ENCODE peak calls at places on chromosomes 3 and 15, in nine cellular contexts. One of them, this sample, is unnamed.

GRCh38 chr3:3739345-3740060 is 59.7 kb upstream of the LRRN1 start:
- DNase-seq in neuronal stem cell: peak
- DNase-seq in kidney: no peak
- DNase-seq in mesendoderm: no peak
- DNase-seq in astrocyte: no peak
- DNase-seq in tibial nerve: no peak
- DNase-seq in CD4-positive, alpha-beta T cell: no peak
- DNase-seq in mesenchymal stem cell: no peak
- DNase-seq in ovary: no peak
- DNase-seq in this sample: no peak

GRCh38 chr3:8554725-8555621 is 53.4 kb downstream of the LMCD1 start:
- DNase-seq in neuronal stem cell: peak
- DNase-seq in astrocyte: peak
- DNase-seq in mesendoderm: peak
- DNase-seq in ovary: peak
- DNase-seq in kidney: peak
- DNase-seq in mesenchymal stem cell: peak
- DNase-seq in tibial nerve: no peak
- DNase-seq in CD4-positive, alpha-beta T cell: no peak
- DNase-seq in this sample: no peak

GRCh38 chr3:61943975-61944374 is 382.6 kb downstream of the PTPRG start:
- DNase-seq in CD4-positive, alpha-beta T cell: no peak
- DNase-seq in ovary: no peak
- DNase-seq in astrocyte: no peak
- DNase-seq in tibial nerve: no peak
- DNase-seq in mesenchymal stem cell: no peak
- DNase-seq in kidney: no peak
- DNase-seq in mesendoderm: no peak
- DNase-seq in neuronal stem cell: no peak
- DNase-seq in this sample: no peak

GRCh38 chr3:36891651-36892268 is 53.1 kb downstream of the TRANK1 start:
- DNase-seq in kidney: no peak
- DNase-seq in CD4-positive, alpha-beta T cell: no peak
- DNase-seq in mesendoderm: peak
- DNase-seq in tibial nerve: no peak
- DNase-seq in astrocyte: no peak
- DNase-seq in mesenchymal stem cell: no peak
- DNase-seq in neuronal stem cell: no peak
- DNase-seq in ovary: no peak
- DNase-seq in this sample: no peak

GRCh38 chr3:157166559-157166958 is 6.6 kb upstream of the CCNL1 start:
- DNase-seq in CD4-positive, alpha-beta T cell: no peak
- DNase-seq in astrocyte: no peak
- DNase-seq in mesendoderm: no peak
- DNase-seq in tibial nerve: no peak
- DNase-seq in neuronal stem cell: no peak
- DNase-seq in kidney: no peak
- DNase-seq in mesenchymal stem cell: no peak
- DNase-seq in ovary: no peak
- DNase-seq in this sample: no peak

GRCh38 chr3:161890147-161890625 is 393.6 kb downstream of the OTOL1 start:
- DNase-seq in CD4-positive, alpha-beta T cell: no peak
- DNase-seq in kidney: no peak
- DNase-seq in mesendoderm: no peak
- DNase-seq in astrocyte: peak
- DNase-seq in ovary: no peak
- DNase-seq in mesenchymal stem cell: peak
- DNase-seq in neuronal stem cell: no peak
- DNase-seq in tibial nerve: peak
- DNase-seq in this sample: no peak

GRCh38 chr15:57061281-57061680 is 142.8 kb downstream of the TCF12 start:
- DNase-seq in astrocyte: no peak
- DNase-seq in kidney: no peak
- DNase-seq in CD4-positive, alpha-beta T cell: no peak
- DNase-seq in mesendoderm: no peak
- DNase-seq in mesenchymal stem cell: no peak
- DNase-seq in ovary: no peak
- DNase-seq in tibial nerve: no peak
- DNase-seq in neuronal stem cell: no peak
- DNase-seq in this sample: no peak

GRCh38 chr3:39315420-39315819 is 14.1 kb upstream of the CCR8 start:
- DNase-seq in mesendoderm: no peak
- DNase-seq in astrocyte: no peak
- DNase-seq in neuronal stem cell: no peak
- DNase-seq in kidney: no peak
- DNase-seq in CD4-positive, alpha-beta T cell: no peak
- DNase-seq in mesenchymal stem cell: no peak
- DNase-seq in tibial nerve: no peak
- DNase-seq in ovary: no peak
- DNase-seq in this sample: no peak

GRCh38 chr15:31049122-31049521 is 52.4 kb downstream of the TRPM1 start:
- DNase-seq in kidney: no peak
- DNase-seq in CD4-positive, alpha-beta T cell: no peak
- DNase-seq in tibial nerve: no peak
- DNase-seq in ovary: no peak
- DNase-seq in neuronal stem cell: no peak
- DNase-seq in mesenchymal stem cell: no peak
- DNase-seq in astrocyte: no peak
- DNase-seq in mesendoderm: no peak
- DNase-seq in this sample: no peak

GRCh38 chr3:11563749-11564148 is 80.0 kb downstream of the VGLL4 start:
- DNase-seq in astrocyte: no peak
- DNase-seq in neuronal stem cell: no peak
- DNase-seq in ovary: no peak
- DNase-seq in tibial nerve: no peak
- DNase-seq in mesenchymal stem cell: no peak
- DNase-seq in kidney: peak
- DNase-seq in mesendoderm: no peak
- DNase-seq in CD4-positive, alpha-beta T cell: no peak
- DNase-seq in this sample: no peak

GRCh38 chr3:101639280-101639963 is 37.5 kb downstream of the ZBTB11 start:
- DNase-seq in kidney: no peak
- DNase-seq in neuronal stem cell: no peak
- DNase-seq in mesendoderm: no peak
- DNase-seq in CD4-positive, alpha-beta T cell: no peak
- DNase-seq in mesenchymal stem cell: no peak
- DNase-seq in ovary: no peak
- DNase-seq in astrocyte: no peak
- DNase-seq in tibial nerve: no peak
- DNase-seq in this sample: no peak

GRCh38 chr15:28125673-28126651 is 26.8 kb upstream of the OCA2 start:
- DNase-seq in tibial nerve: no peak
- DNase-seq in ovary: no peak
- DNase-seq in mesendoderm: peak
- DNase-seq in CD4-positive, alpha-beta T cell: no peak
- DNase-seq in neuronal stem cell: peak
- DNase-seq in mesenchymal stem cell: peak
- DNase-seq in astrocyte: peak
- DNase-seq in kidney: no peak
- DNase-seq in this sample: no peak

GRCh38 chr3:77412591-77412990 is 372.7 kb downstream of the ROBO2 start:
- DNase-seq in ovary: no peak
- DNase-seq in astrocyte: no peak
- DNase-seq in mesenchymal stem cell: no peak
- DNase-seq in kidney: no peak
- DNase-seq in neuronal stem cell: no peak
- DNase-seq in tibial nerve: no peak
- DNase-seq in mesendoderm: peak
- DNase-seq in CD4-positive, alpha-beta T cell: no peak
- DNase-seq in this sample: no peak

GRCh38 chr15:58932791-58933310 is 628 bp downstream of the SLTM start:
- DNase-seq in neuronal stem cell: no peak
- DNase-seq in CD4-positive, alpha-beta T cell: no peak
- DNase-seq in mesendoderm: no peak
- DNase-seq in kidney: no peak
- DNase-seq in mesenchymal stem cell: peak
- DNase-seq in astrocyte: no peak
- DNase-seq in tibial nerve: no peak
- DNase-seq in ovary: no peak
- DNase-seq in this sample: peak

GRCh38 chr3:134073583-134073945 is 43.8 kb upstream of the SLCO2A1 start:
- DNase-seq in mesendoderm: no peak
- DNase-seq in kidney: no peak
- DNase-seq in ovary: no peak
- DNase-seq in mesenchymal stem cell: no peak
- DNase-seq in astrocyte: no peak
- DNase-seq in tibial nerve: no peak
- DNase-seq in CD4-positive, alpha-beta T cell: no peak
- DNase-seq in neuronal stem cell: no peak
- DNase-seq in this sample: no peak

DNA sequence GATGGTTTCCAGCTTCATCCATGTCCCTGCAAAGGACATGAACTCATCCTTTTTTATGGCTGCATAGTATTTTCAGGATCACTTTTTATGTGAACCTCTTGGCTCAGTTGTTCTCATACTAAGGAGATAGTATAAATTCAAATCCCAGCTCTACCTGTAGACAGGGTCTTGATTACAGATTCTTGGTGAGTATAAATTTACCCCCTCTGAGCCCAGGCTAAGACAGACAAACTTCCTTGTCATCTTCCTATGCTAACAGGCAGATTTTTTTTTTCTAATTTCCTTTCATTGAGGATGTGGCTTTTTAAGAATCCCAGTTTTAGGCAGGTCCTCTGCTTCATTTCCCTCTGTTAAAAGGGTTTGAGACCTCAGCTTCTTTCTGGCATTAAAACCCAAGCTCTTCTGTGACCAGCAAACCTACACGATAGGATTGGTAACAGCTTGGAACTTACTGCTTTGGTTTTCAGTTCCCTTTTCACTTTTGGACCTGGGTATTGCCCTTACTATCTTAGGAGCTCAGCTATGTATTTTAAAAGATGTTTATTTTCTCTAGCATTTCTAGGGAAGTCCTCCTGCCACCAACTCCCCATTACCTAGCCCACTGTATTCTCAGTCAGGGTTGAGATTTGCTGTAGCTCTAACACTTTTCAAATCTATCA is 72.5 kb downstream of the VPS8 start:
- DNase-seq in astrocyte: no peak
- DNase-seq in neuronal stem cell: no peak
- DNase-seq in ovary: no peak
- DNase-seq in tibial nerve: no peak
- DNase-seq in CD4-positive, alpha-beta T cell: no peak
- DNase-seq in mesenchymal stem cell: no peak
- DNase-seq in kidney: no peak
- DNase-seq in mesendoderm: no peak
- DNase-seq in this sample: no peak
- H3K27ac ChIP-seq in astrocyte: no peak
- H3K27ac ChIP-seq in neuronal stem cell: no peak
- H3K27ac ChIP-seq in ovary: no peak
- H3K27ac ChIP-seq in tibial nerve: no peak
- H3K27ac ChIP-seq in CD4-positive, alpha-beta T cell: no peak
- H3K27ac ChIP-seq in mesenchymal stem cell: no peak
- H3K27ac ChIP-seq in kidney: no peak
- H3K27ac ChIP-seq in mesendoderm: no peak
- H3K27ac ChIP-seq in this sample: no peak

DNA sequence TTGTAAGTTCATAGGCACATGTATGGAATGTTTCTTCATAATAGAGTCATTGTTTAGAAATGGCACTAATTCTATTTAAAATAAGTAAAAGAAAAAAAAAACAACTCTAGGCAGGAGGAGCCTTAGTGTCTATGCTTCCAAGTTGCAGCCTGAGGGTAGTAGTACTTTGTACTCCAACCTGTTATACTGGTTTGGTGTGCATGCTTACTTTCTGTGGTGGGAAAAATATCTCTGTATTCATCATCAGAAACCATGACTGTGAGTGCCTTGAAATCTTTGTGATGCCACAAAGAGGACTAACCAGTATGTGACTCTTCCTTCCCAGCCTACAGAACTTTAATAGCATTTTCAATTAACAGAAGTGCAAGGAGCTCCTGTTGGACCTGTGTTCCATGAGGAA is 4.4 kb downstream of the NAALADL2 start:
- DNase-seq in astrocyte: no peak
- DNase-seq in ovary: no peak
- DNase-seq in kidney: no peak
- DNase-seq in neuronal stem cell: no peak
- DNase-seq in mesenchymal stem cell: peak
- DNase-seq in mesendoderm: peak
- DNase-seq in CD4-positive, alpha-beta T cell: no peak
- DNase-seq in tibial nerve: no peak
- DNase-seq in this sample: no peak
- H3K27ac ChIP-seq in astrocyte: no peak
- H3K27ac ChIP-seq in ovary: no peak
- H3K27ac ChIP-seq in kidney: no peak
- H3K27ac ChIP-seq in neuronal stem cell: no peak
- H3K27ac ChIP-seq in mesenchymal stem cell: no peak
- H3K27ac ChIP-seq in mesendoderm: no peak
- H3K27ac ChIP-seq in CD4-positive, alpha-beta T cell: no peak
- H3K27ac ChIP-seq in tibial nerve: no peak
- H3K27ac ChIP-seq in this sample: no peak

DNA sequence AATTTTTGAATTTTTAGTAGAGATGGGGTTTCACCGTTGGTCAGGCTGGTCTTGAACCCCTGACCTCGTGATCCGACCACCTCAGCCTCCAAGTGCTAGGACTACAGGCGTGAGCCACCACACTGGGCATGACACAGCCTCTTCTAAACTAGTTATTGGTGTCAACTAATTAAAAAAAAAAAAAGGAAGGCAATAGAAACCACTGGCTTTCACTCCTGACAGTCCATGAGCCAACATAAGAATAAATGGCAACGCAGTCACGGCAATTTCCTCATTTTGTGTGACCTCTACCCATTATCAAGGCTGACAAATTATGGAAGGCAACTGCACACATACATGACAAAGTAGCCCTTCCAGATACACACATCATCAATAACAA is 6.0 kb downstream of the ARHGEF3 start:
- DNase-seq in neuronal stem cell: no peak
- DNase-seq in ovary: no peak
- DNase-seq in tibial nerve: no peak
- DNase-seq in mesendoderm: no peak
- DNase-seq in astrocyte: no peak
- DNase-seq in mesenchymal stem cell: no peak
- DNase-seq in CD4-positive, alpha-beta T cell: no peak
- DNase-seq in kidney: no peak
- DNase-seq in this sample: no peak
- H3K27ac ChIP-seq in neuronal stem cell: no peak
- H3K27ac ChIP-seq in ovary: no peak
- H3K27ac ChIP-seq in tibial nerve: no peak
- H3K27ac ChIP-seq in mesendoderm: no peak
- H3K27ac ChIP-seq in astrocyte: no peak
- H3K27ac ChIP-seq in mesenchymal stem cell: no peak
- H3K27ac ChIP-seq in CD4-positive, alpha-beta T cell: peak
- H3K27ac ChIP-seq in kidney: peak
- H3K27ac ChIP-seq in this sample: no peak

DNA sequence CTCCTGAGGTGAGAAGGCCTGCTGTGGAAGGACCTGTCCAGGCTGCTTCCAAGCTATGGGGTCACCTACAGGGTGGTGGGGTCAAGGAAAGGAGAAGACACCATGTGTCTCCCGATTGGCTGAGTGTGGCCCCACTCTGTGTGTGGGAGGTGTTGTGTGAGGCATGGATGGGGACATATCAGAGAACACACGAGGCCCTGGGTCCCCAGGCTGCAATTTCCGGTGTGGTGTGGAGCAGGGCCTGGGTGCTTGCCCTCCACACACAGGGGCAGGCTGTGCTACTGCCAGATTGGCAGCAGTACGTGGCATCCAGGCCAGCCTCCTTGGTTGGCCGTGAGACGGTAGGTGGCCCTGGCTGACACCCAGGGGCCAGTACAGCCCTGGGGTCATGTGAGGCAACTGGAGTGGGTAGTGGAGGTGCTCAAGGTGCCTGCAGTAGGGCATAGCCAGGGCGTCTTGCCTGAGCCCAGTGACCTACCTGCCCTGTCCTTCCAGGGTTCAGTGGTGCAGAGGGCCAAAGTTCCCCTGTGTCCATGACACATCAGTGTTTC is 233.8 kb downstream of the SNRPN start:
- DNase-seq in tibial nerve: no peak
- DNase-seq in astrocyte: no peak
- DNase-seq in mesenchymal stem cell: no peak
- DNase-seq in CD4-positive, alpha-beta T cell: no peak
- DNase-seq in mesendoderm: no peak
- DNase-seq in ovary: no peak
- DNase-seq in kidney: peak
- DNase-seq in neuronal stem cell: no peak
- DNase-seq in this sample: no peak
- H3K27ac ChIP-seq in tibial nerve: no peak
- H3K27ac ChIP-seq in astrocyte: no peak
- H3K27ac ChIP-seq in mesenchymal stem cell: no peak
- H3K27ac ChIP-seq in CD4-positive, alpha-beta T cell: no peak
- H3K27ac ChIP-seq in mesendoderm: no peak
- H3K27ac ChIP-seq in ovary: no peak
- H3K27ac ChIP-seq in kidney: no peak
- H3K27ac ChIP-seq in neuronal stem cell: no peak
- H3K27ac ChIP-seq in this sample: no peak